ENCODE peak calls at places on chromosomes 4 and X, in six cellular contexts. One of them, this sample, is unnamed.

GRCh38 chr4:103786014-103786413 is 66.2 kb upstream of the TACR3 start:
- DNase-seq in AG08395: peak
- DNase-seq in activated naive CD4-positive, alpha-beta T cell treated with anti-CD3 and anti-CD28 coated beads, Interleukin-2, amount 50 U/mL, for 16 hours: no peak
- DNase-seq in stimulated activated naive B cell treated with anti-CD40 and anti-IgM and Interleukin-4, amounts not matched to agents 10 μg/mL and 1 μg/mL and 100 μg/mL, for 72 hours: no peak
- DNase-seq in anterior cingulate cortex: no peak
- DNase-seq in NAMALWA: peak
- DNase-seq in this sample: no peak

GRCh38 chrX:151680805-151681204 is 14.5 kb upstream of the PRRG3 start:
- DNase-seq in stimulated activated naive B cell treated with anti-CD40 and anti-IgM and Interleukin-4, amounts not matched to agents 10 μg/mL and 1 μg/mL and 100 μg/mL, for 72 hours: peak
- DNase-seq in NAMALWA: peak
- DNase-seq in AG08395: peak
- DNase-seq in activated naive CD4-positive, alpha-beta T cell treated with anti-CD3 and anti-CD28 coated beads, Interleukin-2, amount 50 U/mL, for 16 hours: peak
- DNase-seq in anterior cingulate cortex: no peak
- DNase-seq in this sample: no peak

GRCh38 chr4:1967512-1968149 is 41.1 kb downstream of the NELFA start:
- DNase-seq in stimulated activated naive B cell treated with anti-CD40 and anti-IgM and Interleukin-4, amounts not matched to agents 10 μg/mL and 1 μg/mL and 100 μg/mL, for 72 hours: no peak
- DNase-seq in anterior cingulate cortex: no peak
- DNase-seq in activated naive CD4-positive, alpha-beta T cell treated with anti-CD3 and anti-CD28 coated beads, Interleukin-2, amount 50 U/mL, for 16 hours: no peak
- DNase-seq in AG08395: no peak
- DNase-seq in NAMALWA: no peak
- DNase-seq in this sample: no peak

GRCh38 chr4:166153539-166153938 is 280.5 kb downstream of the TLL1 start:
- DNase-seq in NAMALWA: no peak
- DNase-seq in anterior cingulate cortex: no peak
- DNase-seq in stimulated activated naive B cell treated with anti-CD40 and anti-IgM and Interleukin-4, amounts not matched to agents 10 μg/mL and 1 μg/mL and 100 μg/mL, for 72 hours: no peak
- DNase-seq in activated naive CD4-positive, alpha-beta T cell treated with anti-CD3 and anti-CD28 coated beads, Interleukin-2, amount 50 U/mL, for 16 hours: no peak
- DNase-seq in AG08395: no peak
- DNase-seq in this sample: no peak

GRCh38 chr4:122010610-122011009 is 58.8 kb upstream of the TRPC3 start:
- DNase-seq in NAMALWA: no peak
- DNase-seq in stimulated activated naive B cell treated with anti-CD40 and anti-IgM and Interleukin-4, amounts not matched to agents 10 μg/mL and 1 μg/mL and 100 μg/mL, for 72 hours: no peak
- DNase-seq in anterior cingulate cortex: no peak
- DNase-seq in activated naive CD4-positive, alpha-beta T cell treated with anti-CD3 and anti-CD28 coated beads, Interleukin-2, amount 50 U/mL, for 16 hours: no peak
- DNase-seq in AG08395: no peak
- DNase-seq in this sample: no peak

GRCh38 chr4:24425868-24426267 is 158.5 kb downstream of the DHX15 start:
- DNase-seq in AG08395: no peak
- DNase-seq in anterior cingulate cortex: no peak
- DNase-seq in activated naive CD4-positive, alpha-beta T cell treated with anti-CD3 and anti-CD28 coated beads, Interleukin-2, amount 50 U/mL, for 16 hours: no peak
- DNase-seq in NAMALWA: no peak
- DNase-seq in stimulated activated naive B cell treated with anti-CD40 and anti-IgM and Interleukin-4, amounts not matched to agents 10 μg/mL and 1 μg/mL and 100 μg/mL, for 72 hours: no peak
- DNase-seq in this sample: no peak

GRCh38 chrX:136126892-136127406 is 20.4 kb upstream of the FHL1 start:
- DNase-seq in activated naive CD4-positive, alpha-beta T cell treated with anti-CD3 and anti-CD28 coated beads, Interleukin-2, amount 50 U/mL, for 16 hours: no peak
- DNase-seq in stimulated activated naive B cell treated with anti-CD40 and anti-IgM and Interleukin-4, amounts not matched to agents 10 μg/mL and 1 μg/mL and 100 μg/mL, for 72 hours: no peak
- DNase-seq in NAMALWA: no peak
- DNase-seq in anterior cingulate cortex: no peak
- DNase-seq in AG08395: no peak
- DNase-seq in this sample: no peak

GRCh38 chr4:78645853-78646757 is 94.5 kb downstream of the ANXA3 start:
- DNase-seq in NAMALWA: no peak
- DNase-seq in AG08395: peak
- DNase-seq in activated naive CD4-positive, alpha-beta T cell treated with anti-CD3 and anti-CD28 coated beads, Interleukin-2, amount 50 U/mL, for 16 hours: no peak
- DNase-seq in anterior cingulate cortex: no peak
- DNase-seq in stimulated activated naive B cell treated with anti-CD40 and anti-IgM and Interleukin-4, amounts not matched to agents 10 μg/mL and 1 μg/mL and 100 μg/mL, for 72 hours: no peak
- DNase-seq in this sample: peak

GRCh38 chr4:157838366-157838765 is 334.5 kb downstream of the GASK1B start:
- DNase-seq in AG08395: no peak
- DNase-seq in stimulated activated naive B cell treated with anti-CD40 and anti-IgM and Interleukin-4, amounts not matched to agents 10 μg/mL and 1 μg/mL and 100 μg/mL, for 72 hours: no peak
- DNase-seq in NAMALWA: no peak
- DNase-seq in anterior cingulate cortex: no peak
- DNase-seq in activated naive CD4-positive, alpha-beta T cell treated with anti-CD3 and anti-CD28 coated beads, Interleukin-2, amount 50 U/mL, for 16 hours: no peak
- DNase-seq in this sample: no peak

GRCh38 chrX:1163231-1163630 is 49.2 kb downstream of the CRLF2 start:
- DNase-seq in stimulated activated naive B cell treated with anti-CD40 and anti-IgM and Interleukin-4, amounts not matched to agents 10 μg/mL and 1 μg/mL and 100 μg/mL, for 72 hours: no peak
- DNase-seq in anterior cingulate cortex: no peak
- DNase-seq in activated naive CD4-positive, alpha-beta T cell treated with anti-CD3 and anti-CD28 coated beads, Interleukin-2, amount 50 U/mL, for 16 hours: no peak
- DNase-seq in AG08395: no peak
- DNase-seq in NAMALWA: no peak
- DNase-seq in this sample: no peak

GRCh38 chr4:146514651-146515379 is 6.9 kb downstream of the SLC10A7 start:
- DNase-seq in stimulated activated naive B cell treated with anti-CD40 and anti-IgM and Interleukin-4, amounts not matched to agents 10 μg/mL and 1 μg/mL and 100 μg/mL, for 72 hours: no peak
- DNase-seq in activated naive CD4-positive, alpha-beta T cell treated with anti-CD3 and anti-CD28 coated beads, Interleukin-2, amount 50 U/mL, for 16 hours: no peak
- DNase-seq in anterior cingulate cortex: no peak
- DNase-seq in AG08395: no peak
- DNase-seq in NAMALWA: no peak
- DNase-seq in this sample: no peak

GRCh38 chr4:48704091-48704802 is 75.8 kb downstream of the FRYL start:
- DNase-seq in activated naive CD4-positive, alpha-beta T cell treated with anti-CD3 and anti-CD28 coated beads, Interleukin-2, amount 50 U/mL, for 16 hours: no peak
- DNase-seq in stimulated activated naive B cell treated with anti-CD40 and anti-IgM and Interleukin-4, amounts not matched to agents 10 μg/mL and 1 μg/mL and 100 μg/mL, for 72 hours: no peak
- DNase-seq in anterior cingulate cortex: no peak
- DNase-seq in AG08395: no peak
- DNase-seq in NAMALWA: no peak
- DNase-seq in this sample: no peak

GRCh38 chrX:31199051-31199769 is 127.4 kb upstream of the FTHL17 start:
- DNase-seq in AG08395: peak
- DNase-seq in anterior cingulate cortex: no peak
- DNase-seq in activated naive CD4-positive, alpha-beta T cell treated with anti-CD3 and anti-CD28 coated beads, Interleukin-2, amount 50 U/mL, for 16 hours: no peak
- DNase-seq in stimulated activated naive B cell treated with anti-CD40 and anti-IgM and Interleukin-4, amounts not matched to agents 10 μg/mL and 1 μg/mL and 100 μg/mL, for 72 hours: no peak
- DNase-seq in NAMALWA: no peak
- DNase-seq in this sample: no peak

GRCh38 chr4:3739577-3739976 is 26.6 kb upstream of the ADRA2C start:
- DNase-seq in stimulated activated naive B cell treated with anti-CD40 and anti-IgM and Interleukin-4, amounts not matched to agents 10 μg/mL and 1 μg/mL and 100 μg/mL, for 72 hours: no peak
- DNase-seq in activated naive CD4-positive, alpha-beta T cell treated with anti-CD3 and anti-CD28 coated beads, Interleukin-2, amount 50 U/mL, for 16 hours: no peak
- DNase-seq in AG08395: no peak
- DNase-seq in anterior cingulate cortex: no peak
- DNase-seq in NAMALWA: no peak
- DNase-seq in this sample: no peak

GRCh38 chr4:81913427-81913878 is 441.7 kb upstream of the RASGEF1B start:
- DNase-seq in activated naive CD4-positive, alpha-beta T cell treated with anti-CD3 and anti-CD28 coated beads, Interleukin-2, amount 50 U/mL, for 16 hours: peak
- DNase-seq in NAMALWA: peak
- DNase-seq in AG08395: peak
- DNase-seq in anterior cingulate cortex: no peak
- DNase-seq in stimulated activated naive B cell treated with anti-CD40 and anti-IgM and Interleukin-4, amounts not matched to agents 10 μg/mL and 1 μg/mL and 100 μg/mL, for 72 hours: peak
- DNase-seq in this sample: no peak

GRCh38 chr4:59553063-59553738 is 1646.9 kb upstream of the ADGRL3 start:
- DNase-seq in AG08395: peak
- DNase-seq in anterior cingulate cortex: no peak
- DNase-seq in activated naive CD4-positive, alpha-beta T cell treated with anti-CD3 and anti-CD28 coated beads, Interleukin-2, amount 50 U/mL, for 16 hours: no peak
- DNase-seq in stimulated activated naive B cell treated with anti-CD40 and anti-IgM and Interleukin-4, amounts not matched to agents 10 μg/mL and 1 μg/mL and 100 μg/mL, for 72 hours: peak
- DNase-seq in NAMALWA: peak
- DNase-seq in this sample: no peak

GRCh38 chr4:159071178-159071968 is 31.5 kb upstream of the RAPGEF2 start:
- DNase-seq in activated naive CD4-positive, alpha-beta T cell treated with anti-CD3 and anti-CD28 coated beads, Interleukin-2, amount 50 U/mL, for 16 hours: no peak
- DNase-seq in anterior cingulate cortex: no peak
- DNase-seq in NAMALWA: no peak
- DNase-seq in stimulated activated naive B cell treated with anti-CD40 and anti-IgM and Interleukin-4, amounts not matched to agents 10 μg/mL and 1 μg/mL and 100 μg/mL, for 72 hours: no peak
- DNase-seq in AG08395: peak
- DNase-seq in this sample: no peak

GRCh38 chr4:1299301-1299860 is 9.7 kb downstream of the MAEA start:
- DNase-seq in NAMALWA: no peak
- DNase-seq in activated naive CD4-positive, alpha-beta T cell treated with anti-CD3 and anti-CD28 coated beads, Interleukin-2, amount 50 U/mL, for 16 hours: no peak
- DNase-seq in stimulated activated naive B cell treated with anti-CD40 and anti-IgM and Interleukin-4, amounts not matched to agents 10 μg/mL and 1 μg/mL and 100 μg/mL, for 72 hours: no peak
- DNase-seq in anterior cingulate cortex: no peak
- DNase-seq in AG08395: no peak
- DNase-seq in this sample: no peak

GRCh38 chrX:17592117-17592516 is 145.2 kb upstream of the SCML1 start:
- DNase-seq in NAMALWA: no peak
- DNase-seq in AG08395: no peak
- DNase-seq in anterior cingulate cortex: no peak
- DNase-seq in activated naive CD4-positive, alpha-beta T cell treated with anti-CD3 and anti-CD28 coated beads, Interleukin-2, amount 50 U/mL, for 16 hours: no peak
- DNase-seq in stimulated activated naive B cell treated with anti-CD40 and anti-IgM and Interleukin-4, amounts not matched to agents 10 μg/mL and 1 μg/mL and 100 μg/mL, for 72 hours: no peak
- DNase-seq in this sample: no peak

GRCh38 chr4:174260099-174260498 is 23.4 kb downstream of the FBXO8 start:
- DNase-seq in anterior cingulate cortex: no peak
- DNase-seq in stimulated activated naive B cell treated with anti-CD40 and anti-IgM and Interleukin-4, amounts not matched to agents 10 μg/mL and 1 μg/mL and 100 μg/mL, for 72 hours: no peak
- DNase-seq in activated naive CD4-positive, alpha-beta T cell treated with anti-CD3 and anti-CD28 coated beads, Interleukin-2, amount 50 U/mL, for 16 hours: no peak
- DNase-seq in AG08395: no peak
- DNase-seq in NAMALWA: no peak
- DNase-seq in this sample: no peak

GRCh38 chr4:9600246-9600645 is 156.0 kb downstream of the DEFB131A start:
- DNase-seq in anterior cingulate cortex: no peak
- DNase-seq in NAMALWA: no peak
- DNase-seq in stimulated activated naive B cell treated with anti-CD40 and anti-IgM and Interleukin-4, amounts not matched to agents 10 μg/mL and 1 μg/mL and 100 μg/mL, for 72 hours: no peak
- DNase-seq in activated naive CD4-positive, alpha-beta T cell treated with anti-CD3 and anti-CD28 coated beads, Interleukin-2, amount 50 U/mL, for 16 hours: no peak
- DNase-seq in AG08395: no peak
- DNase-seq in this sample: no peak